ENCODE peak calls at places on chromosome 19, in five cellular contexts. A is AG08395; O is CD4-positive, alpha-beta memory T cell; W is cardiac muscle cell; F is GM12865. X is an unnamed sample.

GRCh38 chr19:55250262-55251036 is 8.4 kb downstream of the PPP6R1 start:
- DNase-seq in A (no peak), O (no peak), W (no peak), F (no peak), X (no peak)

GRCh38 chr19:49749055-49749716 is 13.9 kb downstream of the TSKS start:
- DNase-seq in A (peak; percentile 37), O (no peak), W (no peak), F (no peak), X (no peak)

GRCh38 chr19:2306971-2307370 is 983 bp downstream of the LINGO3 start:
- DNase-seq in A (no peak), O (no peak), W (no peak), F (no peak), X (no peak)

GRCh38 chr19:15112385-15112784 is 5.2 kb downstream of the SYDE1 start:
- DNase-seq in A (no peak), O (no peak), W (no peak), F (no peak), X (peak; percentile 66)

GRCh38 chr19:7942981-7943443 is 454 bp downstream of the TIMM44 start:
- DNase-seq in A (no peak), O (no peak), W (no peak), F (peak; percentile 34), X (no peak)

GRCh38 chr19:17458970-17459369 is 1.8 kb downstream of the NXNL1 start:
- DNase-seq in A (no peak), O (no peak), W (no peak), F (no peak), X (no peak)

GRCh38 chr19:49564616-49565045 is 15.7 kb downstream of the NOSIP start:
- DNase-seq in A (no peak), O (peak; percentile 63), W (no peak), F (no peak), X (no peak)

GRCh38 chr19:15466851-15467733 is 2.7 kb upstream of the RASAL3 start:
- DNase-seq in A (no peak), O (peak; percentile 66), W (no peak), F (peak; percentile 96), X (peak; percentile 80)

GRCh38 chr19:42276821-42277220 is 7.8 kb downstream of the CIC start:
- DNase-seq in A (no peak), O (no peak), W (no peak), F (peak; percentile 64), X (no peak)

GRCh38 chr19:48175578-48175977 is 5.1 kb downstream of the ZSWIM9 start:
- DNase-seq in A (no peak), O (no peak), W (no peak), F (no peak), X (no peak)